ENCODE peak calls at places on chromosomes 3 and 15, in six cellular contexts. M is fibroblast of pulmonary artery, T is endodermal cell, O is mucosa of descending colon, P is mammary epithelial cell, L is right lobe of liver. J is an unnamed sample.

GRCh38 chr15:47496343-47497185 is 220.7 kb upstream of the SEMA6D start:
- DNase-seq in T (no peak), P (no peak), O (no peak), L (no peak), M (no peak), J (no peak)

GRCh38 chr15:80405970-80406369 is 1.8 kb downstream of the ARNT2 start:
- DNase-seq in P (no peak), M (no peak), T (no peak), O (no peak), L (no peak), J (no peak)

GRCh38 chr15:81297147-81297572 is 26.8 kb downstream of the STARD5 start:
- DNase-seq in O (no peak), L (no peak), T (no peak), M (peak; percentile 59), P (peak; percentile 93), J (peak; percentile 96)

GRCh38 chr3:66525771-66526170 is 24.9 kb upstream of the LRIG1 start:
- DNase-seq in L (no peak), P (no peak), M (no peak), T (no peak), O (no peak), J (no peak)

GRCh38 chr15:41955807-41956525 is 16.4 kb downstream of the EHD4 start:
- DNase-seq in O (no peak), M (no peak), L (peak; percentile 33), P (no peak), T (peak; percentile 72), J (no peak)

GRCh38 chr15:68316061-68316804 is 38.7 kb downstream of the FEM1B start:
- DNase-seq in M (peak; percentile 28), L (peak; percentile 38), T (peak; percentile 85), P (no peak), O (no peak), J (peak; percentile 22)

GRCh38 chr3:171788546-171789351 is 21.5 kb downstream of the PLD1 start:
- DNase-seq in T (no peak), M (peak; percentile 98), O (no peak), P (peak; percentile 99), L (no peak), J (peak; percentile 94)

GRCh38 chr3:57998366-57999283 is 9.6 kb upstream of the FLNB start:
- DNase-seq in P (peak; percentile 76), T (no peak), M (peak; percentile 60), L (no peak), O (no peak), J (peak; percentile 46)

GRCh38 chr3:59791774-59792308 is 742.0 kb upstream of the CFAP20DC start:
- DNase-seq in M (no peak), P (no peak), L (no peak), T (no peak), O (no peak), J (no peak)

GRCh38 chr3:62718515-62719320 is 156.5 kb downstream of the CADPS start:
- DNase-seq in L (no peak), M (no peak), T (peak; percentile 55), P (peak; percentile 70), O (no peak), J (peak; percentile 92)

GRCh38 chr3:66490214-66490613 is 10.6 kb downstream of the LRIG1 start:
- DNase-seq in P (no peak), M (peak; percentile 55), L (no peak), T (no peak), O (no peak), J (peak; percentile 36)

GRCh38 chr15:90901799-90902655 is 1.1 kb upstream of the MAN2A2 start:
- DNase-seq in P (peak; percentile 85), T (peak; percentile 91), L (peak; percentile 85), O (peak; percentile 87), M (peak; percentile 82), J (peak; percentile 86)

GRCh38 chr3:106124818-106125217 is 256.0 kb upstream of the CBLB start:
- DNase-seq in M (no peak), T (peak; percentile 57), O (no peak), L (no peak), P (no peak), J (no peak)

GRCh38 chr3:58585994-58586393 is 8.8 kb upstream of the FAM107A start:
- DNase-seq in M (no peak), P (no peak), O (no peak), L (no peak), T (no peak), J (no peak)

GRCh38 chr15:81752149-81752942 is 293.5 kb downstream of the MEX3B start:
- DNase-seq in P (peak; percentile 34), O (peak; percentile 23), L (peak; percentile 61), M (peak; percentile 50), T (peak; percentile 37), J (peak; percentile 76)

GRCh38 chr15:101322849-101323477 is 27.9 kb upstream of the SNRPA1 start:
- DNase-seq in O (no peak), T (peak; percentile 17), M (no peak), L (no peak), P (no peak), J (no peak)

GRCh38 chr15:101318147-101318809 is 23.2 kb upstream of the SNRPA1 start:
- DNase-seq in L (no peak), M (no peak), O (no peak), T (no peak), P (peak; percentile 85), J (peak; percentile 89)

GRCh38 chr15:101322016-101322695 is 27.1 kb upstream of the SNRPA1 start:
- DNase-seq in L (no peak), P (no peak), T (peak; percentile 24), O (no peak), M (no peak), J (no peak)

GRCh38 chr15:101318810-101319200 is 23.8 kb upstream of the SNRPA1 start:
- DNase-seq in T (no peak), P (no peak), L (peak; percentile 37), O (no peak), M (no peak), J (no peak)

DNA sequence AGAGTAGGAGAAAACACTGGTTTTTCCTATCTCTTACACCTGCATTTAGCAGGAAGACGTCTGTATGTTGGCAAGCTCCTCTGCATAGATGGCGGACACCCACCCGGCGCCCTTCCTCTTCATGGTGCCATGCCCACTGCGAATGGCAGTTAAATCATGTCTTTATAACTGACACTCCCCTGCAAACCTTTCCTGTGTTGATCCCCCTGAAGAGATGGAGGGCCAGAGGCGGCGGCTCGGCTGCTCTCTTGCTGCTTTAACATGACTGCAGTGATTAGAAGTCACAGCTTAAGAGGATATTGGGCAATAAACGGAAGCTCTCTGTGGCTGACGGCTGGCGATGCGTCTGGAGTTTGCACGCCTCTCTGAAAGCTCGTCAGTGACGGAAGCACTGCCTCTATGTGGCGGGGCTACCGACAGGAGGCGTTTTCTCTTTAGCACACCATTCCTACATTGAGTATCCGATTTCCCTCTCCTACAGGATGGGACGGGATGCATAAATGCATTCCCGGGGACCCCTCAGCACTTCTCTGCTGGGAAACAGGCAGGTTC is 25.5 kb upstream of the SNRPA1 start:
- DNase-seq in T (peak; percentile 85), O (peak; percentile 44), M (peak; percentile 57), P (no peak), L (peak; percentile 43), J (peak; percentile 33)
- TF ChIP-seq CTCF in T (peak; percentile 69), O (no peak), M (peak; percentile 17), P (no peak), L (peak; percentile 11), J (peak; percentile 15)

DNA sequence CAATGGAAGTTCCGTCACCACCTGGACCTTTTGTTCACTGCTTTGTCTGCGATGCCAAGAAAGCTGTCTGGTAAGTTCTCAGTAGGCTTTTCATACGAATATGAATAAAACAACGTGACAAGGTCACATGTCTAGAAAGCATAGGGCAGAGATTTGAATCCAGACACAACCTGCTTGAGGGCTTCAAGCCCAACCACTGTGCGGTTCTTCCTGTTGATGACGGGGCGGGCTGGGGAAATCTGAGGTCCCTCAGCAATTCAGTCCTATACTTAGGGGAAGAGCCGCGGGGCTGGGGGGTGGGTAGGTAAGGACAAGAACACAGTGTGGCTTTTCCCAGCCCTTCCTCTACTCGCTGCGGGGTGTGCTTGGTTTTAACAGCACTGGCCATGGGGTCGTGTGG is 32.4 kb upstream of the SMAD3 start:
- DNase-seq in L (no peak), T (no peak), O (no peak), M (no peak), P (no peak), J (no peak)
- H3K4me3 ChIP-seq in L (no peak overlapping the region), T (no peak overlapping the region), O (no peak overlapping the region), M (no peak overlapping the region), P (no peak overlapping the region), J (no peak overlapping the region)

DNA sequence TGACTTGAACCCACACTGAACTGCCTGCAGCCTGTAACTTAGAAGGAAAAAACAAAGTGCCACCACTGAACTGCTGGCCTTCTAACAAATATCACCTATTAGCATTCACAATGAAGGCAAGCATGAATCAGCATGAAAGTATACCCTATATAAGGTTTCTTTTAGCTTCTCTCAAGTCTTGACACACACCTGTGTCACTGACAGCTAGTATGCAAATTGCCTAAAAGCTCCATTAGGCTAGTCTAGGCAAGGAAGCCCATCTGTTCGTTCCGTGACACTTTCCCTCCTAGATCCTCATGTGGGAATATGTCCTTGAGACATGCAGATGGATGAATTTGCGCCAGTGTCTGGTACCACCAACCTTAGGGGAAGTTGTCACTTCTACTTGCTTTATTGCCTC is 129.3 kb downstream of the RBMS3 start:
- DNase-seq in M (no peak), T (no peak), P (peak; percentile 4), L (no peak), O (no peak), J (peak; percentile 77)
- TF ChIP-seq CTCF in M (no peak), T (no peak), P (no peak), L (no peak), O (no peak), J (no peak)

GRCh38 chr3:53071882-53072431 is 26.1 kb upstream of the SFMBT1 start:
- DNase-seq in O (no peak), P (no peak), T (no peak), L (peak; percentile 37), M (no peak), J (no peak)

GRCh38 chr3:53074366-53074696 is 28.5 kb upstream of the SFMBT1 start:
- DNase-seq in P (no peak), L (no peak), O (no peak), M (no peak), T (no peak), J (no peak)

GRCh38 chr3:53072653-53073552 is 27.0 kb upstream of the SFMBT1 start:
- DNase-seq in M (peak; percentile 76), T (peak; percentile 99), P (peak; percentile 59), O (peak; percentile 93), L (peak; percentile 88), J (peak; percentile 83)

GRCh38 chr3:53074761-53075742 is 29.2 kb upstream of the SFMBT1 start:
- DNase-seq in M (no peak), L (peak; percentile 28), O (no peak), T (no peak), P (no peak), J (no peak)

GRCh38 chr3:53073553-53074365 is 27.9 kb upstream of the SFMBT1 start:
- DNase-seq in P (no peak), O (no peak), L (no peak), M (no peak), T (no peak), J (no peak)
- H3K4me3 ChIP-seq in P (peak overlapping the region; percentile 67), O (no peak overlapping the region), L (peak overlapping the region; percentile 89), M (no peak overlapping the region), T (no peak overlapping the region), J (peak overlapping the region; percentile 60)

GRCh38 chr3:87900061-87900460 is 158.7 kb downstream of the CGGBP1 start:
- DNase-seq in T (no peak), P (no peak), L (no peak), M (no peak), O (no peak), J (no peak)
- TF ChIP-seq CTCF in T (peak; percentile 73), P (peak; percentile 27), L (no peak), M (no peak), O (no peak), J (peak; percentile 4)

J was measured in epithelial cell of esophagus.